ENCODE peak calls at places on chromosome X, in six cellular contexts. K is stomach, L is heart right ventricle, J is brain microvascular endothelial cell, D is left ventricle myocardium inferior, I is tibial artery. O is an unnamed sample.

GRCh38 chrX:47360423-47361179 is 9.8 kb upstream of the ZNF157 start:
- DNase-seq in K (no peak), J (no peak), D (no peak), L (no peak), I (no peak), O (no peak)

GRCh38 chrX:151852294-151852693 is 60.4 kb upstream of the MAGEA4 start:
- DNase-seq in L (no peak), J (no peak), D (no peak), K (no peak), I (no peak), O (no peak)

GRCh38 chrX:68894142-68894512 is 65.3 kb downstream of the EFNB1 start:
- DNase-seq in D (no peak), J (no peak), K (no peak), L (no peak), I (no peak), O (no peak)

GRCh38 chrX:10197597-10198210 is 40.9 kb downstream of the CLCN4 start:
- DNase-seq in K (no peak), L (peak), D (no peak), I (no peak), J (peak), O (no peak)

GRCh38 chrX:19646298-19646697 is 131.0 kb upstream of the MAP3K15 start:
- DNase-seq in L (no peak), I (no peak), K (no peak), J (no peak), D (no peak), O (no peak)

GRCh38 chrX:24156177-24156576 is 6.6 kb downstream of the ZFX start:
- DNase-seq in L (no peak), I (no peak), K (no peak), D (no peak), J (no peak), O (no peak)

GRCh38 chrX:68692651-68693050 is 45.2 kb downstream of the STARD8 start:
- DNase-seq in D (no peak), I (no peak), K (no peak), J (peak), L (no peak), O (no peak)

GRCh38 chrX:23797371-23798128 is 14.6 kb downstream of the SAT1 start:
- DNase-seq in I (no peak), L (no peak), D (no peak), J (no peak), K (no peak), O (no peak)

GRCh38 chrX:131821945-131822622 is 201.0 kb upstream of the STK26 start:
- DNase-seq in L (peak), D (no peak), K (peak), J (peak), I (no peak), O (peak)

GRCh38 chrX:96372313-96373046 is 312.2 kb upstream of the DIAPH2 start:
- DNase-seq in L (no peak), D (no peak), I (no peak), K (no peak), J (peak), O (no peak)

GRCh38 chrX:17689971-17690409 is 47.3 kb upstream of the SCML1 start:
- DNase-seq in L (peak), J (peak), K (peak), I (peak), D (no peak), O (peak)

GRCh38 chrX:78103656-78104446 is at the start of gene PGK1:
- DNase-seq in L (peak), I (peak), J (peak), D (peak), K (peak), O (peak)

GRCh38 chrX:58025979-58026378 is 115.7 kb upstream of the ZXDA start:
- DNase-seq in I (peak), K (peak), L (peak), D (no peak), J (peak), O (peak)

GRCh38 chrX:7330971-7331746 is 183.2 kb upstream of the PUDP start:
- DNase-seq in L (no peak), K (no peak), D (no peak), I (peak), J (peak), O (no peak)

GRCh38 chrX:72540318-72540717 is 32.3 kb downstream of the HDAC8 start:
- DNase-seq in J (no peak), D (no peak), K (no peak), I (no peak), L (no peak), O (no peak)

GRCh38 chrX:37997096-37997495 is 9.3 kb upstream of the SYTL5 start:
- DNase-seq in K (no peak), D (no peak), I (no peak), L (no peak), J (no peak), O (no peak)

GRCh38 chrX:25144043-25144940 is 128.5 kb upstream of the ARX start:
- DNase-seq in J (peak), D (peak), L (peak), I (peak), K (peak), O (peak)

GRCh38 chrX:136130931-136131843 is 16.1 kb upstream of the FHL1 start:
- DNase-seq in D (no peak), J (peak), I (no peak), K (no peak), L (no peak), O (no peak)

GRCh38 chrX:49001521-49002090 is 458 bp downstream of the GRIPAP1 start:
- DNase-seq in J (peak), I (peak), D (no peak), L (peak), K (no peak), O (no peak)

GRCh38 chrX:109732319-109732779 is 708 bp downstream of the ACSL4 start:
- DNase-seq in K (no peak), J (no peak), I (no peak), D (no peak), L (no peak), O (no peak)

GRCh38 chrX:18877472-18877871 is 106.4 kb downstream of the PHKA2 start:
- DNase-seq in J (no peak), D (no peak), K (no peak), L (no peak), I (no peak), O (no peak)

GRCh38 chrX:41559662-41560061 is 112.5 kb downstream of the NYX start:
- DNase-seq in L (peak), K (no peak), D (no peak), I (no peak), J (peak), O (no peak)
- H3K27ac ChIP-seq in L (no peak), K (peak), D (peak), I (peak), J (peak), O (no peak)

GRCh38 chrX:154595559-154595958 is 10.6 kb downstream of the CTAG1A start:
- DNase-seq in D (no peak), J (no peak), K (no peak), L (no peak), I (no peak), O (no peak)
- TF ChIP-seq CTCF in D (no peak), J (no peak), K (no peak), L (no peak), I (no peak), O (no peak)

DNA sequence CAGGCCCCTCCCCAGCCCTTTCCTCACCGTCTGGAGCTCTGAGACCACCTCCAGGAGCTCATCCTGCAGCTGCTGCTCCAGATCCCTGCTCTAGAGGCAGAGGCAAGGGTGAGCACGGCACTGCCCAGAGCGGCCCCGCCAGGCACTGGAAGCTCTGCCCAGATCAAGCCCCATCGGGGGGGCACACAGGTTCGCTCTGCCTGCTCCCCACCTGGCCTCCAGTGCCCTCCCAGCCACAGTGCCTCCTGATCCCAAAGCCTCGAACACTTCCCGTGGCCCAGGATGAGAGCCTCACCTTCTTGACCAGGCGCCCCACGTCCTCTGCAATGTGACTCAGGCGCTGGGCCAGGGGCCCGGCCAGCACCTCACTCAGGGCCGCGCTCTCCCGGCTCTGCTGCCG is 5.0 kb downstream of the ARHGAP4 start:
- DNase-seq in L (no peak), J (no peak), K (no peak), I (no peak), D (no peak), O (no peak)
- H3K4me3 ChIP-seq in L (peak), J (no peak), K (peak), I (no peak), D (peak), O (no peak)

DNA sequence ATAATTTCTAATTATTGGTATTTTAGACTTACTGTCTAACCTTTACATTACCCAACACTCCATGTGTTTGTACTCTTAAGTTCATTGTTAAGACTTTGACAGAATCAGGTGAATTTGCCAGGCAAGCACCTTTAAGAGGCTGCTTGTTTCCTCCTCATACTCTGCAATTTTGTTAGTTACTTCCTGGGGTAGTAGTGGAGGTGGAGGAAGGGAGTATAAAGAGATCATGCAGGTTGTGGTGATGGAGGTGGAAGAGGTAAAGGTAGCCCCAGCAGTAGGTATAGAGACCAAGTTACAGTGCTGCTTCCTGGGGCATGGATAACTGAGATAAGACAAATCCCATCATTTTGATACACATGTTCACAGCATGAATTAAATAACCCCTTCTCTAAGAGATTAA is 6.7 kb downstream of the WDR44 start:
- DNase-seq in K (no peak), I (no peak), J (no peak), L (no peak), D (no peak), O (no peak)
- H3K27ac ChIP-seq in K (no peak), I (no peak), J (no peak), L (no peak), D (no peak), O (no peak)

GRCh38 chrX:133249659-133250058 is 31.5 kb upstream of the TFDP3 start:
- DNase-seq in J (no peak), I (no peak), L (no peak), K (no peak), D (no peak), O (no peak)
- TF ChIP-seq CTCF in J (peak), I (no peak), L (no peak), K (no peak), D (peak), O (peak)